ENCODE peak calls at places on chromosomes 4 and X, in eight cellular contexts. W, N, I, T, M, J, O and X are unnamed samples.

GRCh38 chr4:149765630-149766029 is 50.0 kb downstream of the IQCM start:
- DNase-seq in W (no peak), N (peak; percentile 60), I (no peak), T (no peak), M (no peak), J (no peak), O (peak; percentile 51), X (no peak)

GRCh38 chrX:21798677-21799219 is 40.7 kb upstream of the MBTPS2 start:
- DNase-seq in W (peak; percentile 85), N (peak; percentile 43), I (no peak), T (no peak), M (no peak), J (no peak), O (peak; percentile 51), X (no peak)

GRCh38 chr4:176090115-176090514 is 24.5 kb downstream of the WDR17 start:
- DNase-seq in W (no peak), N (no peak), I (no peak), T (no peak), M (no peak), J (no peak), O (no peak), X (no peak)

GRCh38 chr4:176308441-176308840 is 11.3 kb upstream of the SPCS3 start:
- DNase-seq in W (no peak), N (no peak), I (no peak), T (no peak), M (no peak), J (no peak), O (no peak), X (no peak)

GRCh38 chr4:153950100-153950979 is 161.5 kb upstream of the SFRP2 start:
- DNase-seq in W (no peak), N (no peak), I (no peak), T (no peak), M (no peak), J (no peak), O (no peak), X (no peak)

GRCh38 chrX:133415276-133416105 is at the start of gene GPC4:
- DNase-seq in W (no peak), N (peak; percentile 39), I (peak; percentile 12), T (peak; percentile 41), M (peak; percentile 73), J (no peak), O (peak; percentile 33), X (no peak)

GRCh38 chr4:184328022-184328736 is 110.5 kb upstream of the ENPP6 start:
- DNase-seq in W (no peak), N (no peak), I (peak; percentile 58), T (no peak), M (no peak), J (no peak), O (no peak), X (no peak)

GRCh38 chr4:13872145-13872544 is 244.6 kb upstream of the BOD1L1 start:
- DNase-seq in W (no peak), N (no peak), I (no peak), T (no peak), M (no peak), J (no peak), O (no peak), X (no peak)

GRCh38 chrX:413322-414201 is 26.9 kb upstream of the PPP2R3B start:
- DNase-seq in W (peak; percentile 14), N (no peak), I (no peak), T (no peak), M (peak; percentile 63), J (no peak), O (no peak), X (no peak)

GRCh38 chrX:24245201-24245600 is 68.7 kb downstream of the SUPT20HL2 start:
- DNase-seq in W (no peak), N (peak; percentile 45), I (no peak), T (no peak), M (no peak), J (no peak), O (peak; percentile 21), X (no peak)

GRCh38 chr4:16655140-16655539 is 243.3 kb downstream of the LDB2 start:
- DNase-seq in W (no peak), N (no peak), I (no peak), T (no peak), M (no peak), J (no peak), O (no peak), X (no peak)

GRCh38 chrX:152989292-152989658 is 4.6 kb downstream of the PNMA5 start:
- DNase-seq in W (no peak), N (no peak), I (peak; percentile 25), T (no peak), M (no peak), J (no peak), O (no peak), X (no peak)

GRCh38 chr4:24209131-24209530 is 319.3 kb upstream of the PPARGC1A start:
- DNase-seq in W (no peak), N (no peak), I (no peak), T (no peak), M (no peak), J (no peak), O (no peak), X (no peak)

GRCh38 chrX:77119706-77120105 is 327.5 kb upstream of the FGF16 start:
- DNase-seq in W (no peak), N (no peak), I (no peak), T (no peak), M (no peak), J (no peak), O (no peak), X (no peak)

GRCh38 chr4:173182403-173182802 is 13.8 kb downstream of the GALNT7 start:
- DNase-seq in W (no peak), N (peak; percentile 59), I (no peak), T (no peak), M (no peak), J (no peak), O (peak; percentile 82), X (no peak)

GRCh38 chr4:140812916-140813315 is 56.7 kb upstream of the TBC1D9 start:
- DNase-seq in W (no peak), N (no peak), I (no peak), T (no peak), M (no peak), J (no peak), O (no peak), X (no peak)

GRCh38 chr4:4396628-4397440 is 9.9 kb downstream of the NSG1 start:
- DNase-seq in W (no peak), N (no peak), I (no peak), T (no peak), M (no peak), J (no peak), O (no peak), X (no peak)

GRCh38 chrX:24025741-24026402 is 1.1 kb downstream of the KLHL15 start:
- DNase-seq in W (peak; percentile 53), N (peak; percentile 46), I (no peak), T (no peak), M (peak; percentile 45), J (no peak), O (peak; percentile 12), X (no peak)

GRCh38 chr4:89316931-89317366 is 9.3 kb upstream of the GPRIN3 start:
- DNase-seq in W (no peak), N (peak; percentile 10), I (no peak), T (no peak), M (no peak), J (no peak), O (no peak), X (no peak)

GRCh38 chr4:54513231-54513630 is 144.5 kb upstream of the KIT start:
- DNase-seq in W (no peak), N (peak; percentile 87), I (no peak), T (no peak), M (no peak), J (no peak), O (peak; percentile 24), X (no peak)

GRCh38 chrX:28120076-28120475 is 138.8 kb upstream of the DCAF8L1 start:
- DNase-seq in W (no peak), N (no peak), I (no peak), T (no peak), M (no peak), J (no peak), O (no peak), X (no peak)

GRCh38 chr4:37482236-37482635 is 203.9 kb downstream of the RELL1 start:
- DNase-seq in W (no peak), N (no peak), I (no peak), T (no peak), M (no peak), J (no peak), O (no peak), X (no peak)

GRCh38 chr4:186762865-186763264 is 39.2 kb upstream of the FAT1 start:
- DNase-seq in W (no peak), N (no peak), I (no peak), T (no peak), M (no peak), J (no peak), O (no peak), X (no peak)

GRCh38 chrX:124347242-124347641 is 879 bp downstream of the SH2D1A start:
- DNase-seq in W (no peak), N (no peak), I (no peak), T (no peak), M (no peak), J (no peak), O (no peak), X (no peak)